ENCODE peak calls at places on chromosome 9, in four cellular contexts. One of them, this sample, is unnamed.
A peak's percentile ranks its signal among the peaks of the same experiment; 100 is the strongest.

GRCh38 chr9:73167614-73168013 is 15.9 kb downstream of the ANXA1 start:
- DNase-seq in heart left ventricle: no peak
- DNase-seq in left ventricle myocardium inferior: no peak
- DNase-seq in adipocyte: no peak
- DNase-seq in this sample: no peak

GRCh38 chr9:107942870-107943269 is 453.3 kb upstream of the KLF4 start:
- DNase-seq in left ventricle myocardium inferior: no peak
- DNase-seq in heart left ventricle: no peak
- DNase-seq in adipocyte: no peak
- DNase-seq in this sample: no peak

GRCh38 chr9:91750343-91750742 is 199.7 kb downstream of the ROR2 start:
- DNase-seq in heart left ventricle: no peak
- DNase-seq in left ventricle myocardium inferior: no peak
- DNase-seq in adipocyte: peak; percentile 53
- DNase-seq in this sample: no peak

GRCh38 chr9:30932226-30932625 is 1452.2 kb upstream of the ACO1 start:
- DNase-seq in left ventricle myocardium inferior: no peak
- DNase-seq in heart left ventricle: no peak
- DNase-seq in adipocyte: peak; percentile 0
- DNase-seq in this sample: no peak

GRCh38 chr9:19642256-19642655 is 146.6 kb downstream of the SLC24A2 start:
- DNase-seq in adipocyte: no peak
- DNase-seq in left ventricle myocardium inferior: no peak
- DNase-seq in heart left ventricle: no peak
- DNase-seq in this sample: no peak

GRCh38 chr9:116555556-116556180 is 131.4 kb upstream of the TRIM32 start:
- DNase-seq in left ventricle myocardium inferior: no peak
- DNase-seq in adipocyte: no peak
- DNase-seq in heart left ventricle: no peak
- DNase-seq in this sample: no peak

GRCh38 chr9:37283730-37284235 is 138.7 kb upstream of the GRHPR start:
- DNase-seq in heart left ventricle: no peak
- DNase-seq in adipocyte: peak; percentile 48
- DNase-seq in left ventricle myocardium inferior: no peak
- DNase-seq in this sample: no peak

GRCh38 chr9:93960971-93961841 is 6.1 kb upstream of the BARX1 start:
- DNase-seq in left ventricle myocardium inferior: no peak
- DNase-seq in heart left ventricle: no peak
- DNase-seq in adipocyte: no peak
- DNase-seq in this sample: no peak

GRCh38 chr9:76904661-76905457 is 1.1 kb downstream of the PRUNE2 start:
- DNase-seq in left ventricle myocardium inferior: no peak
- DNase-seq in adipocyte: no peak
- DNase-seq in heart left ventricle: no peak
- DNase-seq in this sample: no peak

GRCh38 chr9:133715295-133715865 is 22.8 kb downstream of the SARDH start:
- DNase-seq in left ventricle myocardium inferior: peak; percentile 66
- DNase-seq in adipocyte: peak; percentile 43
- DNase-seq in heart left ventricle: peak; percentile 77
- DNase-seq in this sample: no peak

GRCh38 chr9:137350696-137351584 is 48.9 kb upstream of the NRARP start:
- DNase-seq in left ventricle myocardium inferior: no peak
- DNase-seq in heart left ventricle: no peak
- DNase-seq in adipocyte: no peak
- DNase-seq in this sample: no peak
- H3K9me3 ChIP-seq in left ventricle myocardium inferior: peaks cover 15% of the 10 kb centered on the region
- H3K9me3 ChIP-seq in heart left ventricle: peaks cover 9% of the 10 kb centered on the region
- H3K9me3 ChIP-seq in adipocyte: peaks cover 11% of the 10 kb centered on the region
- H3K9me3 ChIP-seq in this sample: no peaks in the 10 kb centered on the region

GRCh38 chr9:131475111-131475955 is 27.4 kb upstream of the POMT1 start:
- DNase-seq in adipocyte: no peak
- DNase-seq in heart left ventricle: no peak
- DNase-seq in left ventricle myocardium inferior: no peak
- DNase-seq in this sample: no peak
- H3K36me3 ChIP-seq in adipocyte: peaks cover 96% of the 10 kb centered on the region
- H3K36me3 ChIP-seq in heart left ventricle: peaks cover 100% of the 10 kb centered on the region
- H3K36me3 ChIP-seq in left ventricle myocardium inferior: peaks cover 100% of the 10 kb centered on the region
- H3K36me3 ChIP-seq in this sample: no peaks in the 10 kb centered on the region

DNA sequence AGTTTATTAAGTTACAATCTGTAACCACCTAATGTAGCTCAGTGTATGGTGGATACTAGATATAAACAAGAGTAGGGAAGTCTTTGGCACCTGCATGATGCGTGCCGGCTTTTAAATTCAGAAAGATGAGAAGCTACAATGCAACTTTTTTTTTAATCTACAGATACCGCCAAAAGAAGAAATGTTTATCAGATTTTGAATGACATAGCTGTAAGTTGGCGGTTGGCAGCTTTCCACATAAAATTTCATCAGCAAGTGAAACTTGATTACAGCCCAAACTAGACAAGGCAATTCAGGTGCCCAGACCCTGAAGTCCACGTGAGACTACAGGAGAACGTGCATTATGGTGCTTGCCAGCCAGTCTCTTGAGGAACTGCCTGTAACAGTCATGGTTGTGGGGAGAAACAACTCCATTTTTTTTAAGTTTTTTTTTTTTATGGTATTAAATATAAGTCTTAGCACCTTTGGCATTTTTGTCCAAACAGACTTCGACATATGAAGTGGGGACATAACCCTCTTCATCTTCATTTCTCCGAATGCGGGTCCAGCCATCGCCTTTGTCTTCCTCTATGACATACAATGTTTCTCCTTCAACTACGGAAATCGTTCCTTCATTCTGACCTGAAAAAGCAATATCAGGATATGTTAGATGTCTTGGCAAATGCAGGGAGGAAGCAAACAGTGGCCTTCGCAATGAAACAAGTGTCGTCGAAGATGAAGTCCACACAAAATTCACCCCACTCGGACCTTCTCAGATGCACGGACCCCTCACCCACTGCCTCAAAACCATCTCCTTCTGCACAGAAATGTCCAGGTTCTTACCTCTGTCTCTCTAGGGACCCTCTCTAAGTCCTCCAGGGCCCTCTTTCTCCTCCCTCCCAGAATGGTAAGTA is 60.4 kb downstream of the USP20 start:
- DNase-seq in adipocyte: no peak
- DNase-seq in heart left ventricle: no peak
- DNase-seq in left ventricle myocardium inferior: no peak
- DNase-seq in this sample: peak; percentile 59
- H3K4me1 ChIP-seq in adipocyte: no peaks in the 10 kb centered on the region
- H3K4me1 ChIP-seq in heart left ventricle: peaks cover 36% of the 10 kb centered on the region
- H3K4me1 ChIP-seq in left ventricle myocardium inferior: peaks cover 8% of the 10 kb centered on the region
- H3K4me1 ChIP-seq in this sample: peaks cover 12% of the 10 kb centered on the region

GRCh38 chr9:138120511-138121437 is 243.2 kb downstream of the CACNA1B start:
- DNase-seq in left ventricle myocardium inferior: no peak
- DNase-seq in adipocyte: no peak
- DNase-seq in heart left ventricle: no peak
- DNase-seq in this sample: no peak
- H3K9me3 ChIP-seq in left ventricle myocardium inferior: no peaks in the 10 kb centered on the region
- H3K9me3 ChIP-seq in adipocyte: no peaks in the 10 kb centered on the region
- H3K9me3 ChIP-seq in heart left ventricle: no peaks in the 10 kb centered on the region
- H3K9me3 ChIP-seq in this sample: no peaks in the 10 kb centered on the region